ENCODE peak calls at places on chromosomes 4 and X, in nine cellular contexts. One of them, this sample, is unnamed.

GRCh38 chrX:100931218-100931924 is 2.7 kb upstream of the XKRX start:
- DNase-seq in cardiac fibroblast: no peak
- DNase-seq in iPS DF 6.9: no peak
- DNase-seq in COR-L47: no peak
- DNase-seq in stimulated activated naive B cell treated with anti-CD40 and anti-IgM and Interleukin-4, amounts not matched to agents 10 μg/mL and 1 μg/mL and 100 μg/mL, for 72 hours: peak
- DNase-seq in Right ventricle myocardium superior: no peak
- DNase-seq in AG09319: no peak
- DNase-seq in heart left ventricle: no peak
- DNase-seq in stimulated activated CD4-positive, alpha-beta T cell treated with anti-CD3 and anti-CD28 coated beads, TNF-alpha, amount 100 ng/mL, for 48 hours: no peak
- DNase-seq in this sample: no peak

GRCh38 chr4:112908511-112908910 is 140.9 kb upstream of the ANK2 start:
- DNase-seq in cardiac fibroblast: no peak
- DNase-seq in iPS DF 6.9: no peak
- DNase-seq in COR-L47: no peak
- DNase-seq in stimulated activated naive B cell treated with anti-CD40 and anti-IgM and Interleukin-4, amounts not matched to agents 10 μg/mL and 1 μg/mL and 100 μg/mL, for 72 hours: no peak
- DNase-seq in Right ventricle myocardium superior: no peak
- DNase-seq in AG09319: no peak
- DNase-seq in heart left ventricle: no peak
- DNase-seq in stimulated activated CD4-positive, alpha-beta T cell treated with anti-CD3 and anti-CD28 coated beads, TNF-alpha, amount 100 ng/mL, for 48 hours: no peak
- DNase-seq in this sample: peak

GRCh38 chrX:112235547-112235946 is 153.0 kb upstream of the TRPC5 start:
- DNase-seq in cardiac fibroblast: no peak
- DNase-seq in iPS DF 6.9: no peak
- DNase-seq in COR-L47: no peak
- DNase-seq in stimulated activated naive B cell treated with anti-CD40 and anti-IgM and Interleukin-4, amounts not matched to agents 10 μg/mL and 1 μg/mL and 100 μg/mL, for 72 hours: no peak
- DNase-seq in Right ventricle myocardium superior: no peak
- DNase-seq in AG09319: no peak
- DNase-seq in heart left ventricle: no peak
- DNase-seq in stimulated activated CD4-positive, alpha-beta T cell treated with anti-CD3 and anti-CD28 coated beads, TNF-alpha, amount 100 ng/mL, for 48 hours: no peak
- DNase-seq in this sample: no peak

GRCh38 chr4:163165217-163166017 is 1.3 kb downstream of the NAF1 start:
- DNase-seq in cardiac fibroblast: peak
- DNase-seq in iPS DF 6.9: no peak
- DNase-seq in COR-L47: no peak
- DNase-seq in stimulated activated naive B cell treated with anti-CD40 and anti-IgM and Interleukin-4, amounts not matched to agents 10 μg/mL and 1 μg/mL and 100 μg/mL, for 72 hours: no peak
- DNase-seq in Right ventricle myocardium superior: no peak
- DNase-seq in AG09319: no peak
- DNase-seq in heart left ventricle: no peak
- DNase-seq in stimulated activated CD4-positive, alpha-beta T cell treated with anti-CD3 and anti-CD28 coated beads, TNF-alpha, amount 100 ng/mL, for 48 hours: no peak
- DNase-seq in this sample: peak

GRCh38 chr4:84962102-84962501 is 4.4 kb downstream of the WDFY3 start:
- DNase-seq in cardiac fibroblast: no peak
- DNase-seq in iPS DF 6.9: no peak
- DNase-seq in COR-L47: no peak
- DNase-seq in stimulated activated naive B cell treated with anti-CD40 and anti-IgM and Interleukin-4, amounts not matched to agents 10 μg/mL and 1 μg/mL and 100 μg/mL, for 72 hours: no peak
- DNase-seq in Right ventricle myocardium superior: no peak
- DNase-seq in AG09319: no peak
- DNase-seq in heart left ventricle: no peak
- DNase-seq in stimulated activated CD4-positive, alpha-beta T cell treated with anti-CD3 and anti-CD28 coated beads, TNF-alpha, amount 100 ng/mL, for 48 hours: no peak
- DNase-seq in this sample: no peak

GRCh38 chrX:19673334-19674040 is 158.2 kb upstream of the MAP3K15 start:
- DNase-seq in cardiac fibroblast: peak
- DNase-seq in iPS DF 6.9: no peak
- DNase-seq in COR-L47: no peak
- DNase-seq in stimulated activated naive B cell treated with anti-CD40 and anti-IgM and Interleukin-4, amounts not matched to agents 10 μg/mL and 1 μg/mL and 100 μg/mL, for 72 hours: no peak
- DNase-seq in Right ventricle myocardium superior: peak
- DNase-seq in AG09319: peak
- DNase-seq in heart left ventricle: peak
- DNase-seq in stimulated activated CD4-positive, alpha-beta T cell treated with anti-CD3 and anti-CD28 coated beads, TNF-alpha, amount 100 ng/mL, for 48 hours: no peak
- DNase-seq in this sample: no peak

GRCh38 chrX:78886550-78886949 is 58.6 kb upstream of the P2RY10 start:
- DNase-seq in cardiac fibroblast: peak
- DNase-seq in iPS DF 6.9: no peak
- DNase-seq in COR-L47: no peak
- DNase-seq in stimulated activated naive B cell treated with anti-CD40 and anti-IgM and Interleukin-4, amounts not matched to agents 10 μg/mL and 1 μg/mL and 100 μg/mL, for 72 hours: no peak
- DNase-seq in Right ventricle myocardium superior: no peak
- DNase-seq in AG09319: no peak
- DNase-seq in heart left ventricle: no peak
- DNase-seq in stimulated activated CD4-positive, alpha-beta T cell treated with anti-CD3 and anti-CD28 coated beads, TNF-alpha, amount 100 ng/mL, for 48 hours: no peak
- DNase-seq in this sample: no peak

GRCh38 chrX:46722742-46723568 is 36.0 kb downstream of the SLC9A7 start:
- DNase-seq in cardiac fibroblast: no peak
- DNase-seq in iPS DF 6.9: no peak
- DNase-seq in COR-L47: no peak
- DNase-seq in stimulated activated naive B cell treated with anti-CD40 and anti-IgM and Interleukin-4, amounts not matched to agents 10 μg/mL and 1 μg/mL and 100 μg/mL, for 72 hours: no peak
- DNase-seq in Right ventricle myocardium superior: no peak
- DNase-seq in AG09319: no peak
- DNase-seq in heart left ventricle: no peak
- DNase-seq in stimulated activated CD4-positive, alpha-beta T cell treated with anti-CD3 and anti-CD28 coated beads, TNF-alpha, amount 100 ng/mL, for 48 hours: no peak
- DNase-seq in this sample: no peak

GRCh38 chr4:80101086-80101767 is 28.2 kb upstream of the ANTXR2 start:
- DNase-seq in cardiac fibroblast: no peak
- DNase-seq in iPS DF 6.9: no peak
- DNase-seq in COR-L47: no peak
- DNase-seq in stimulated activated naive B cell treated with anti-CD40 and anti-IgM and Interleukin-4, amounts not matched to agents 10 μg/mL and 1 μg/mL and 100 μg/mL, for 72 hours: no peak
- DNase-seq in Right ventricle myocardium superior: no peak
- DNase-seq in AG09319: no peak
- DNase-seq in heart left ventricle: no peak
- DNase-seq in stimulated activated CD4-positive, alpha-beta T cell treated with anti-CD3 and anti-CD28 coated beads, TNF-alpha, amount 100 ng/mL, for 48 hours: no peak
- DNase-seq in this sample: no peak

GRCh38 chrX:68945603-68946228 is 116.9 kb downstream of the EFNB1 start:
- DNase-seq in cardiac fibroblast: peak
- DNase-seq in iPS DF 6.9: no peak
- DNase-seq in COR-L47: no peak
- DNase-seq in stimulated activated naive B cell treated with anti-CD40 and anti-IgM and Interleukin-4, amounts not matched to agents 10 μg/mL and 1 μg/mL and 100 μg/mL, for 72 hours: no peak
- DNase-seq in Right ventricle myocardium superior: no peak
- DNase-seq in AG09319: no peak
- DNase-seq in heart left ventricle: no peak
- DNase-seq in stimulated activated CD4-positive, alpha-beta T cell treated with anti-CD3 and anti-CD28 coated beads, TNF-alpha, amount 100 ng/mL, for 48 hours: no peak
- DNase-seq in this sample: peak

GRCh38 chr4:141409556-141409955 is 188.9 kb downstream of the ZNF330 start:
- DNase-seq in cardiac fibroblast: no peak
- DNase-seq in iPS DF 6.9: no peak
- DNase-seq in COR-L47: no peak
- DNase-seq in stimulated activated naive B cell treated with anti-CD40 and anti-IgM and Interleukin-4, amounts not matched to agents 10 μg/mL and 1 μg/mL and 100 μg/mL, for 72 hours: no peak
- DNase-seq in Right ventricle myocardium superior: no peak
- DNase-seq in AG09319: no peak
- DNase-seq in heart left ventricle: no peak
- DNase-seq in stimulated activated CD4-positive, alpha-beta T cell treated with anti-CD3 and anti-CD28 coated beads, TNF-alpha, amount 100 ng/mL, for 48 hours: no peak
- DNase-seq in this sample: peak

GRCh38 chr4:88706574-88706973 is 8.9 kb upstream of the NAP1L5 start:
- DNase-seq in cardiac fibroblast: peak
- DNase-seq in iPS DF 6.9: no peak
- DNase-seq in COR-L47: peak
- DNase-seq in stimulated activated naive B cell treated with anti-CD40 and anti-IgM and Interleukin-4, amounts not matched to agents 10 μg/mL and 1 μg/mL and 100 μg/mL, for 72 hours: no peak
- DNase-seq in Right ventricle myocardium superior: no peak
- DNase-seq in AG09319: peak
- DNase-seq in heart left ventricle: no peak
- DNase-seq in stimulated activated CD4-positive, alpha-beta T cell treated with anti-CD3 and anti-CD28 coated beads, TNF-alpha, amount 100 ng/mL, for 48 hours: no peak
- DNase-seq in this sample: peak

GRCh38 chrX:38166478-38167083 is 54.1 kb downstream of the SRPX start:
- DNase-seq in cardiac fibroblast: peak
- DNase-seq in iPS DF 6.9: no peak
- DNase-seq in COR-L47: no peak
- DNase-seq in stimulated activated naive B cell treated with anti-CD40 and anti-IgM and Interleukin-4, amounts not matched to agents 10 μg/mL and 1 μg/mL and 100 μg/mL, for 72 hours: no peak
- DNase-seq in Right ventricle myocardium superior: no peak
- DNase-seq in AG09319: no peak
- DNase-seq in heart left ventricle: no peak
- DNase-seq in stimulated activated CD4-positive, alpha-beta T cell treated with anti-CD3 and anti-CD28 coated beads, TNF-alpha, amount 100 ng/mL, for 48 hours: no peak
- DNase-seq in this sample: peak

GRCh38 chr4:56699537-56699936 is 18.4 kb upstream of the HOPX start:
- DNase-seq in cardiac fibroblast: no peak
- DNase-seq in iPS DF 6.9: no peak
- DNase-seq in COR-L47: no peak
- DNase-seq in stimulated activated naive B cell treated with anti-CD40 and anti-IgM and Interleukin-4, amounts not matched to agents 10 μg/mL and 1 μg/mL and 100 μg/mL, for 72 hours: no peak
- DNase-seq in Right ventricle myocardium superior: no peak
- DNase-seq in AG09319: no peak
- DNase-seq in heart left ventricle: no peak
- DNase-seq in stimulated activated CD4-positive, alpha-beta T cell treated with anti-CD3 and anti-CD28 coated beads, TNF-alpha, amount 100 ng/mL, for 48 hours: no peak
- DNase-seq in this sample: no peak

GRCh38 chr4:143389543-143390195 is 53.0 kb downstream of the GAB1 start:
- DNase-seq in cardiac fibroblast: peak
- DNase-seq in iPS DF 6.9: no peak
- DNase-seq in COR-L47: no peak
- DNase-seq in stimulated activated naive B cell treated with anti-CD40 and anti-IgM and Interleukin-4, amounts not matched to agents 10 μg/mL and 1 μg/mL and 100 μg/mL, for 72 hours: no peak
- DNase-seq in Right ventricle myocardium superior: no peak
- DNase-seq in AG09319: no peak
- DNase-seq in heart left ventricle: no peak
- DNase-seq in stimulated activated CD4-positive, alpha-beta T cell treated with anti-CD3 and anti-CD28 coated beads, TNF-alpha, amount 100 ng/mL, for 48 hours: no peak
- DNase-seq in this sample: peak

GRCh38 chr4:96293806-96294205 is 453.9 kb downstream of the PDHA2 start:
- DNase-seq in cardiac fibroblast: no peak
- DNase-seq in iPS DF 6.9: no peak
- DNase-seq in COR-L47: no peak
- DNase-seq in stimulated activated naive B cell treated with anti-CD40 and anti-IgM and Interleukin-4, amounts not matched to agents 10 μg/mL and 1 μg/mL and 100 μg/mL, for 72 hours: no peak
- DNase-seq in Right ventricle myocardium superior: no peak
- DNase-seq in AG09319: no peak
- DNase-seq in heart left ventricle: no peak
- DNase-seq in stimulated activated CD4-positive, alpha-beta T cell treated with anti-CD3 and anti-CD28 coated beads, TNF-alpha, amount 100 ng/mL, for 48 hours: no peak
- DNase-seq in this sample: peak

GRCh38 chr4:8388471-8388870 is 52.1 kb downstream of the ACOX3 start:
- DNase-seq in cardiac fibroblast: no peak
- DNase-seq in iPS DF 6.9: no peak
- DNase-seq in COR-L47: no peak
- DNase-seq in stimulated activated naive B cell treated with anti-CD40 and anti-IgM and Interleukin-4, amounts not matched to agents 10 μg/mL and 1 μg/mL and 100 μg/mL, for 72 hours: no peak
- DNase-seq in Right ventricle myocardium superior: no peak
- DNase-seq in AG09319: no peak
- DNase-seq in heart left ventricle: no peak
- DNase-seq in stimulated activated CD4-positive, alpha-beta T cell treated with anti-CD3 and anti-CD28 coated beads, TNF-alpha, amount 100 ng/mL, for 48 hours: no peak
- DNase-seq in this sample: no peak

GRCh38 chrX:150547511-150548115 is 20.8 kb upstream of the MTM1 start:
- DNase-seq in cardiac fibroblast: peak
- DNase-seq in iPS DF 6.9: no peak
- DNase-seq in COR-L47: no peak
- DNase-seq in stimulated activated naive B cell treated with anti-CD40 and anti-IgM and Interleukin-4, amounts not matched to agents 10 μg/mL and 1 μg/mL and 100 μg/mL, for 72 hours: peak
- DNase-seq in Right ventricle myocardium superior: peak
- DNase-seq in AG09319: no peak
- DNase-seq in heart left ventricle: peak
- DNase-seq in stimulated activated CD4-positive, alpha-beta T cell treated with anti-CD3 and anti-CD28 coated beads, TNF-alpha, amount 100 ng/mL, for 48 hours: no peak
- DNase-seq in this sample: peak

GRCh38 chrX:148363836-148364235 is 136.6 kb upstream of the AFF2 start:
- DNase-seq in cardiac fibroblast: no peak
- DNase-seq in iPS DF 6.9: no peak
- DNase-seq in COR-L47: no peak
- DNase-seq in stimulated activated naive B cell treated with anti-CD40 and anti-IgM and Interleukin-4, amounts not matched to agents 10 μg/mL and 1 μg/mL and 100 μg/mL, for 72 hours: no peak
- DNase-seq in Right ventricle myocardium superior: no peak
- DNase-seq in AG09319: no peak
- DNase-seq in heart left ventricle: no peak
- DNase-seq in stimulated activated CD4-positive, alpha-beta T cell treated with anti-CD3 and anti-CD28 coated beads, TNF-alpha, amount 100 ng/mL, for 48 hours: no peak
- DNase-seq in this sample: no peak

GRCh38 chrX:50614460-50614859 is 143.8 kb upstream of the DGKK start:
- DNase-seq in cardiac fibroblast: no peak
- DNase-seq in iPS DF 6.9: no peak
- DNase-seq in COR-L47: no peak
- DNase-seq in stimulated activated naive B cell treated with anti-CD40 and anti-IgM and Interleukin-4, amounts not matched to agents 10 μg/mL and 1 μg/mL and 100 μg/mL, for 72 hours: no peak
- DNase-seq in Right ventricle myocardium superior: no peak
- DNase-seq in AG09319: no peak
- DNase-seq in heart left ventricle: no peak
- DNase-seq in stimulated activated CD4-positive, alpha-beta T cell treated with anti-CD3 and anti-CD28 coated beads, TNF-alpha, amount 100 ng/mL, for 48 hours: no peak
- DNase-seq in this sample: no peak

GRCh38 chr4:175947117-175947722 is 118.4 kb upstream of the WDR17 start:
- DNase-seq in cardiac fibroblast: peak
- DNase-seq in iPS DF 6.9: no peak
- DNase-seq in COR-L47: no peak
- DNase-seq in stimulated activated naive B cell treated with anti-CD40 and anti-IgM and Interleukin-4, amounts not matched to agents 10 μg/mL and 1 μg/mL and 100 μg/mL, for 72 hours: no peak
- DNase-seq in Right ventricle myocardium superior: no peak
- DNase-seq in AG09319: no peak
- DNase-seq in heart left ventricle: no peak
- DNase-seq in stimulated activated CD4-positive, alpha-beta T cell treated with anti-CD3 and anti-CD28 coated beads, TNF-alpha, amount 100 ng/mL, for 48 hours: no peak
- DNase-seq in this sample: peak

GRCh38 chr4:23782778-23783455 is 106.9 kb downstream of the PPARGC1A start:
- DNase-seq in cardiac fibroblast: peak
- DNase-seq in iPS DF 6.9: no peak
- DNase-seq in COR-L47: no peak
- DNase-seq in stimulated activated naive B cell treated with anti-CD40 and anti-IgM and Interleukin-4, amounts not matched to agents 10 μg/mL and 1 μg/mL and 100 μg/mL, for 72 hours: no peak
- DNase-seq in Right ventricle myocardium superior: no peak
- DNase-seq in AG09319: no peak
- DNase-seq in heart left ventricle: no peak
- DNase-seq in stimulated activated CD4-positive, alpha-beta T cell treated with anti-CD3 and anti-CD28 coated beads, TNF-alpha, amount 100 ng/mL, for 48 hours: no peak
- DNase-seq in this sample: no peak

GRCh38 chr4:161937151-161937550 is 226.6 kb downstream of the FSTL5 start:
- DNase-seq in cardiac fibroblast: no peak
- DNase-seq in iPS DF 6.9: no peak
- DNase-seq in COR-L47: no peak
- DNase-seq in stimulated activated naive B cell treated with anti-CD40 and anti-IgM and Interleukin-4, amounts not matched to agents 10 μg/mL and 1 μg/mL and 100 μg/mL, for 72 hours: no peak
- DNase-seq in Right ventricle myocardium superior: no peak
- DNase-seq in AG09319: no peak
- DNase-seq in heart left ventricle: no peak
- DNase-seq in stimulated activated CD4-positive, alpha-beta T cell treated with anti-CD3 and anti-CD28 coated beads, TNF-alpha, amount 100 ng/mL, for 48 hours: no peak
- DNase-seq in this sample: no peak

GRCh38 chr4:116015549-116015948 is 902.1 kb upstream of the NDST4 start:
- DNase-seq in cardiac fibroblast: no peak
- DNase-seq in iPS DF 6.9: no peak
- DNase-seq in COR-L47: no peak
- DNase-seq in stimulated activated naive B cell treated with anti-CD40 and anti-IgM and Interleukin-4, amounts not matched to agents 10 μg/mL and 1 μg/mL and 100 μg/mL, for 72 hours: no peak
- DNase-seq in Right ventricle myocardium superior: no peak
- DNase-seq in AG09319: no peak
- DNase-seq in heart left ventricle: no peak
- DNase-seq in stimulated activated CD4-positive, alpha-beta T cell treated with anti-CD3 and anti-CD28 coated beads, TNF-alpha, amount 100 ng/mL, for 48 hours: no peak
- DNase-seq in this sample: no peak

GRCh38 chr4:7704091-7704490 is 235.6 kb downstream of the AFAP1 start:
- DNase-seq in cardiac fibroblast: no peak
- DNase-seq in iPS DF 6.9: no peak
- DNase-seq in COR-L47: no peak
- DNase-seq in stimulated activated naive B cell treated with anti-CD40 and anti-IgM and Interleukin-4, amounts not matched to agents 10 μg/mL and 1 μg/mL and 100 μg/mL, for 72 hours: no peak
- DNase-seq in Right ventricle myocardium superior: no peak
- DNase-seq in AG09319: no peak
- DNase-seq in heart left ventricle: no peak
- DNase-seq in stimulated activated CD4-positive, alpha-beta T cell treated with anti-CD3 and anti-CD28 coated beads, TNF-alpha, amount 100 ng/mL, for 48 hours: no peak
- DNase-seq in this sample: no peak

GRCh38 chrX:131816551-131817136 is 206.5 kb upstream of the STK26 start:
- DNase-seq in cardiac fibroblast: no peak
- DNase-seq in iPS DF 6.9: no peak
- DNase-seq in COR-L47: no peak
- DNase-seq in stimulated activated naive B cell treated with anti-CD40 and anti-IgM and Interleukin-4, amounts not matched to agents 10 μg/mL and 1 μg/mL and 100 μg/mL, for 72 hours: peak
- DNase-seq in Right ventricle myocardium superior: no peak
- DNase-seq in AG09319: peak
- DNase-seq in heart left ventricle: peak
- DNase-seq in stimulated activated CD4-positive, alpha-beta T cell treated with anti-CD3 and anti-CD28 coated beads, TNF-alpha, amount 100 ng/mL, for 48 hours: peak
- DNase-seq in this sample: peak